ENCODE peak calls at places on chromosomes 7 and 10, in five cellular contexts. B is ecto neural progenitor cell, Q is iris pigment epithelial cell, G is pancreas, R is brain microvascular endothelial cell. M is an unnamed sample.

GRCh38 chr10:55668326-55668922 is 692.6 kb downstream of the ZWINT start:
- DNase-seq in B (no peak), Q (no peak), G (no peak), R (no peak), M (no peak)

GRCh38 chr10:128843972-128844371 is 623.1 kb upstream of the MGMT start:
- DNase-seq in B (no peak), Q (no peak), G (no peak), R (no peak), M (no peak)

GRCh38 chr7:33807779-33808482 is 97.4 kb upstream of the BMPER start:
- DNase-seq in B (no peak), Q (peak), G (no peak), R (peak), M (no peak)

GRCh38 chr7:129969881-129970446 is 17.2 kb upstream of the UBE2H start:
- DNase-seq in B (peak), Q (peak), G (no peak), R (peak), M (no peak)

GRCh38 chr10:85224366-85224960 is 896.1 kb downstream of the CCSER2 start:
- DNase-seq in B (no peak), Q (no peak), G (no peak), R (no peak), M (no peak)

GRCh38 chr7:22174574-22174953 is 182.4 kb downstream of the RAPGEF5 start:
- DNase-seq in B (no peak), Q (no peak), G (no peak), R (no peak), M (no peak)

GRCh38 chr7:26189000-26189539 is 11.5 kb downstream of the HNRNPA2B1 start:
- DNase-seq in B (no peak), Q (no peak), G (no peak), R (no peak), M (no peak)

GRCh38 chr10:52900564-52900963 is 128.0 kb upstream of the MBL2 start:
- DNase-seq in B (no peak), Q (no peak), G (no peak), R (no peak), M (no peak)

GRCh38 chr10:10923029-10923668 is 94.5 kb upstream of the CELF2 start:
- DNase-seq in B (no peak), Q (no peak), G (no peak), R (no peak), M (no peak)

GRCh38 chr7:69622014-69622818 is 23.9 kb downstream of the AUTS2 start:
- DNase-seq in B (no peak), Q (no peak), G (no peak), R (no peak), M (no peak)

GRCh38 chr7:105782391-105783063 is 93.9 kb downstream of the ATXN7L1 start:
- DNase-seq in B (no peak), Q (peak), G (no peak), R (peak), M (no peak)

GRCh38 chr10:61063035-61063434 is 119.0 kb upstream of the RHOBTB1 start:
- DNase-seq in B (no peak), Q (no peak), G (no peak), R (no peak), M (peak)

GRCh38 chr7:91913612-91914011 is 27.1 kb upstream of the AKAP9 start:
- DNase-seq in B (no peak), Q (peak), G (no peak), R (peak), M (no peak)

GRCh38 chr7:157474685-157475084 is 137.9 kb downstream of the DNAJB6 start:
- DNase-seq in B (peak), Q (peak), G (no peak), R (no peak), M (peak)

GRCh38 chr10:130193493-130194193 is 57.5 kb downstream of the GLRX3 start:
- DNase-seq in B (no peak), Q (no peak), G (no peak), R (no peak), M (no peak)

GRCh38 chr10:88131561-88132139 is 268.2 kb downstream of the PTEN start:
- DNase-seq in B (no peak), Q (no peak), G (peak), R (no peak), M (peak)

GRCh38 chr7:94907420-94908203 is at the start of gene PPP1R9A:
- DNase-seq in B (peak), Q (peak), G (peak), R (no peak), M (peak)

GRCh38 chr10:128373071-128373749 is 247.0 kb upstream of the MKI67 start:
- DNase-seq in B (no peak), Q (no peak), G (no peak), R (no peak), M (no peak)